ENCODE peak calls at places on chromosomes 11 and 22, in nine cellular contexts. Z, G, X, R, D, M, T, P and Q are unnamed samples.

GRCh38 chr11:1569251-1569780 is 2.8 kb downstream of the DUSP8 start:
- DNase-seq in Z (no peak), G (no peak), X (no peak), R (no peak), D (no peak), M (no peak), T (no peak), P (no peak), Q (no peak)

GRCh38 chr11:44203270-44204043 is 106.5 kb downstream of the ALX4 start:
- DNase-seq in Z (no peak), G (no peak), X (no peak), R (no peak), D (no peak), M (no peak), T (no peak), P (no peak), Q (no peak)

GRCh38 chr11:73284106-73284505 is 12.0 kb downstream of the P2RY6 start:
- DNase-seq in Z (no peak), G (no peak), X (no peak), R (no peak), D (no peak), M (no peak), T (no peak), P (no peak), Q (no peak)

GRCh38 chr11:20963596-20963995 is 294.2 kb downstream of the NELL1 start:
- DNase-seq in Z (no peak), G (no peak), X (no peak), R (no peak), D (no peak), M (no peak), T (no peak), P (no peak), Q (no peak)

GRCh38 chr11:13288375-13289029 is 10.9 kb downstream of the BMAL1 start:
- DNase-seq in Z (no peak), G (no peak), X (no peak), R (no peak), D (no peak), M (no peak), T (no peak), P (no peak), Q (no peak)

GRCh38 chr11:43933608-43934358 is 8.7 kb upstream of the C11orf96 start:
- DNase-seq in Z (no peak), G (no peak), X (no peak), R (no peak), D (peak), M (no peak), T (no peak), P (no peak), Q (no peak)

GRCh38 chr11:102603091-102603490 is 22.0 kb downstream of the MMP20 start:
- DNase-seq in Z (no peak), G (no peak), X (no peak), R (peak), D (no peak), M (peak), T (no peak), P (no peak), Q (no peak)

GRCh38 chr11:130396965-130397364 is 31.4 kb downstream of the ADAMTS8 start:
- DNase-seq in Z (no peak), G (no peak), X (no peak), R (no peak), D (no peak), M (no peak), T (no peak), P (no peak), Q (no peak)

GRCh38 chr11:127994736-127995135 is 592.6 kb downstream of the ETS1 start:
- DNase-seq in Z (no peak), G (no peak), X (no peak), R (peak), D (no peak), M (no peak), T (no peak), P (no peak), Q (no peak)

GRCh38 chr11:111220716-111221115 is 24.8 kb upstream of the POU2AF2 start:
- DNase-seq in Z (no peak), G (no peak), X (no peak), R (no peak), D (no peak), M (no peak), T (no peak), P (no peak), Q (no peak)

GRCh38 chr11:70400643-70401042 is 2.3 kb downstream of the CTTN start:
- DNase-seq in Z (no peak), G (no peak), X (no peak), R (no peak), D (no peak), M (no peak), T (no peak), P (no peak), Q (no peak)

GRCh38 chr11:134292661-134293060 is 16.5 kb downstream of the GLB1L3 start:
- DNase-seq in Z (no peak), G (no peak), X (no peak), R (no peak), D (no peak), M (no peak), T (no peak), P (no peak), Q (no peak)

GRCh38 chr11:94134651-94135512 is 6.2 kb downstream of the PANX1 start:
- DNase-seq in Z (peak), G (no peak), X (peak), R (peak), D (no peak), M (no peak), T (no peak), P (peak), Q (no peak)

GRCh38 chr22:37631448-37632173 is 7.9 kb upstream of the SH3BP1 start:
- DNase-seq in Z (no peak), G (no peak), X (no peak), R (no peak), D (no peak), M (no peak), T (no peak), P (no peak), Q (no peak)

GRCh38 chr22:42648368-42649260 is 578 bp downstream of the CYB5R3 start:
- DNase-seq in Z (peak), G (no peak), X (peak), R (no peak), D (no peak), M (no peak), T (no peak), P (peak), Q (no peak)

GRCh38 chr11:36037031-36037430 is 93.2 kb downstream of the LDLRAD3 start:
- DNase-seq in Z (no peak), G (no peak), X (no peak), R (peak), D (no peak), M (no peak), T (no peak), P (no peak), Q (no peak)

GRCh38 chr11:113730887-113731726 is 25.0 kb upstream of the TMPRSS5 start:
- DNase-seq in Z (no peak), G (no peak), X (no peak), R (peak), D (peak), M (peak), T (no peak), P (no peak), Q (no peak)

GRCh38 chr22:48850658-48851287 is 976.9 kb downstream of the BRD1 start:
- DNase-seq in Z (no peak), G (no peak), X (no peak), R (no peak), D (no peak), M (no peak), T (no peak), P (no peak), Q (no peak)

GRCh38 chr11:119055901-119056300 is 1.1 kb downstream of the HYOU1 start:
- DNase-seq in Z (peak), G (no peak), X (no peak), R (no peak), D (no peak), M (no peak), T (no peak), P (no peak), Q (no peak)

GRCh38 chr11:6303657-6304056 is 16.6 kb downstream of the CAVIN3 start:
- DNase-seq in Z (no peak), G (no peak), X (no peak), R (no peak), D (no peak), M (no peak), T (no peak), P (no peak), Q (no peak)

GRCh38 chr22:19599626-19600243 is 75.5 kb upstream of the CLDN5 start:
- DNase-seq in Z (no peak), G (no peak), X (no peak), R (no peak), D (no peak), M (no peak), T (no peak), P (no peak), Q (no peak)

GRCh38 chr11:83600656-83601055 is 314.5 kb upstream of the CCDC90B start:
- DNase-seq in Z (no peak), G (no peak), X (no peak), R (no peak), D (no peak), M (no peak), T (no peak), P (no peak), Q (no peak)

GRCh38 chr11:614583-615452 is 932 bp downstream of the IRF7 start:
- DNase-seq in Z (no peak), G (no peak), X (no peak), R (no peak), D (no peak), M (no peak), T (no peak), P (no peak), Q (no peak)

GRCh38 chr22:20438066-20438677 is 547 bp upstream of the SCARF2 start:
- DNase-seq in Z (no peak), G (no peak), X (no peak), R (no peak), D (no peak), M (no peak), T (no peak), P (no peak), Q (no peak)

GRCh38 chr11:10540546-10540914 is 457 bp downstream of the RNF141 start:
- DNase-seq in Z (no peak), G (no peak), X (no peak), R (no peak), D (no peak), M (peak), T (no peak), P (no peak), Q (no peak)

GRCh38 chr22:26586556-26587325 is 3.2 kb downstream of the TPST2 start:
- DNase-seq in Z (no peak), G (peak), X (no peak), R (no peak), D (no peak), M (no peak), T (no peak), P (no peak), Q (no peak)

GRCh38 chr11:63892233-63892632 is 24.7 kb downstream of the RCOR2 start:
- DNase-seq in Z (peak), G (no peak), X (no peak), R (no peak), D (no peak), M (no peak), T (no peak), P (no peak), Q (no peak)

GRCh38 chr11:77324508-77324907 is 23.0 kb upstream of the GDPD4 start:
- DNase-seq in Z (no peak), G (no peak), X (no peak), R (no peak), D (no peak), M (no peak), T (no peak), P (no peak), Q (no peak)

GRCh38 chr11:68813778-68814177 is 27.9 kb downstream of the CPT1A start:
- DNase-seq in Z (no peak), G (no peak), X (no peak), R (no peak), D (no peak), M (no peak), T (no peak), P (no peak), Q (no peak)

GRCh38 chr11:12269446-12270214 is 107.7 kb upstream of the PARVA start:
- DNase-seq in Z (no peak), G (no peak), X (no peak), R (no peak), D (no peak), M (no peak), T (no peak), P (no peak), Q (no peak)

GRCh38 chr11:46519351-46519750 is 74.5 kb downstream of the AMBRA1 start:
- DNase-seq in Z (no peak), G (no peak), X (no peak), R (no peak), D (no peak), M (no peak), T (no peak), P (no peak), Q (no peak)

GRCh38 chr11:57155400-57155799 is 26.4 kb upstream of the LRRC55 start:
- DNase-seq in Z (no peak), G (no peak), X (no peak), R (no peak), D (no peak), M (no peak), T (no peak), P (no peak), Q (no peak)

GRCh38 chr11:123386746-123387510 is 43.1 kb upstream of the GRAMD1B start:
- DNase-seq in Z (no peak), G (no peak), X (no peak), R (no peak), D (no peak), M (no peak), T (no peak), P (no peak), Q (no peak)

GRCh38 chr11:19769820-19770219 is 57.2 kb downstream of the NAV2 start:
- DNase-seq in Z (no peak), G (no peak), X (no peak), R (peak), D (no peak), M (no peak), T (no peak), P (no peak), Q (no peak)